ENCODE peak calls at places on chromosomes 5 and 9, in eight cellular contexts. C, I, G, Y, A, F, J and B are unnamed samples.

GRCh38 chr9:101737705-101738565 is 512 bp downstream of the GRIN3A start:
- DNase-seq in I (peak), A (no peak), C (no peak), J (no peak), F (no peak), G (no peak), Y (no peak), B (peak)

GRCh38 chr5:171342362-171343111 is 33.5 kb downstream of the TLX3 start:
- DNase-seq in F (peak), J (no peak), G (peak), C (peak), Y (no peak), A (peak), I (peak), B (peak)

GRCh38 chr9:4077499-4078102 is 222.3 kb downstream of the GLIS3 start:
- DNase-seq in C (peak), G (peak), J (no peak), I (peak), F (peak), A (peak), Y (no peak), B (peak)

GRCh38 chr5:78537821-78538220 is 110.8 kb downstream of the LHFPL2 start:
- DNase-seq in Y (peak), F (no peak), A (no peak), G (no peak), C (no peak), J (peak), I (peak), B (peak)

GRCh38 chr5:3394877-3395599 is 200.6 kb upstream of the IRX1 start:
- DNase-seq in G (no peak), A (no peak), Y (no peak), C (no peak), I (no peak), J (peak), F (no peak), B (no peak)

GRCh38 chr5:38672059-38672791 is 115.8 kb upstream of the LIFR start:
- DNase-seq in I (peak), A (no peak), C (no peak), F (no peak), Y (no peak), J (no peak), G (no peak), B (no peak)

GRCh38 chr5:169106906-169107305 is 194.0 kb downstream of the SLIT3 start:
- DNase-seq in A (no peak), C (no peak), J (no peak), I (no peak), Y (peak), F (no peak), G (no peak), B (no peak)

GRCh38 chr5:143923634-143924265 is 111.8 kb downstream of the HMHB1 start:
- DNase-seq in G (no peak), A (no peak), Y (no peak), F (no peak), J (no peak), C (no peak), I (peak), B (no peak)

GRCh38 chr5:174828786-174829510 is 104.6 kb downstream of the MSX2 start:
- DNase-seq in Y (no peak), C (no peak), A (no peak), G (peak), J (no peak), F (no peak), I (peak), B (no peak)

GRCh38 chr5:58019614-58020013 is 440.3 kb downstream of the PLK2 start:
- DNase-seq in J (no peak), F (no peak), G (peak), Y (no peak), A (peak), C (no peak), I (no peak), B (no peak)

GRCh38 chr9:92706218-92706940 is 36.4 kb upstream of the IPPK start:
- DNase-seq in G (no peak), J (no peak), A (no peak), C (no peak), F (peak), I (peak), Y (no peak), B (peak)

GRCh38 chr5:33832414-33832813 is 59.4 kb downstream of the ADAMTS12 start:
- DNase-seq in Y (no peak), A (no peak), I (no peak), J (no peak), C (no peak), G (no peak), F (no peak), B (no peak)

GRCh38 chr5:26622947-26623346 is 415.4 kb downstream of the CDH9 start:
- DNase-seq in C (no peak), A (no peak), J (no peak), G (no peak), Y (no peak), I (no peak), F (no peak), B (no peak)

GRCh38 chr5:108590799-108591198 is 156.9 kb upstream of the FER start:
- DNase-seq in Y (no peak), F (no peak), A (no peak), G (no peak), C (no peak), J (no peak), I (no peak), B (no peak)

GRCh38 chr9:109278848-109279247 is 42.0 kb downstream of the EPB41L4B start:
- DNase-seq in Y (no peak), A (no peak), I (no peak), J (no peak), C (no peak), G (no peak), F (no peak), B (no peak)